ENCODE peak calls at places on chromosome 11, in eight cellular contexts. One of them, this sample, is unnamed.

GRCh38 chr11:85725510-85726258 is 39.7 kb upstream of the CCDC89 start:
- DNase-seq in left ventricle myocardium inferior: no peak
- DNase-seq in aorta: no peak
- DNase-seq in breast epithelium: no peak
- DNase-seq in brain microvascular endothelial cell: peak; percentile 34
- DNase-seq in mesendoderm: peak; percentile 84
- DNase-seq in uterus: no peak
- DNase-seq in upper lobe of right lung: no peak
- DNase-seq in this sample: no peak

GRCh38 chr11:59815754-59816153 is 5.2 kb upstream of the MRPL16 start:
- DNase-seq in mesendoderm: peak; percentile 43
- DNase-seq in brain microvascular endothelial cell: no peak
- DNase-seq in left ventricle myocardium inferior: no peak
- DNase-seq in uterus: no peak
- DNase-seq in breast epithelium: no peak
- DNase-seq in aorta: no peak
- DNase-seq in upper lobe of right lung: no peak
- DNase-seq in this sample: no peak

GRCh38 chr11:112797072-112797471 is 164.1 kb upstream of the NCAM1 start:
- DNase-seq in mesendoderm: peak; percentile 95
- DNase-seq in left ventricle myocardium inferior: no peak
- DNase-seq in upper lobe of right lung: no peak
- DNase-seq in brain microvascular endothelial cell: no peak
- DNase-seq in aorta: no peak
- DNase-seq in breast epithelium: no peak
- DNase-seq in uterus: no peak
- DNase-seq in this sample: no peak

GRCh38 chr11:120532511-120533196 is 21.1 kb downstream of the GRIK4 start:
- DNase-seq in aorta: no peak
- DNase-seq in upper lobe of right lung: no peak
- DNase-seq in uterus: no peak
- DNase-seq in brain microvascular endothelial cell: no peak
- DNase-seq in breast epithelium: no peak
- DNase-seq in left ventricle myocardium inferior: no peak
- DNase-seq in mesendoderm: peak; percentile 57
- DNase-seq in this sample: no peak

GRCh38 chr11:43197357-43197756 is 114.4 kb upstream of the API5 start:
- DNase-seq in upper lobe of right lung: no peak
- DNase-seq in mesendoderm: peak; percentile 4
- DNase-seq in uterus: no peak
- DNase-seq in left ventricle myocardium inferior: no peak
- DNase-seq in aorta: no peak
- DNase-seq in brain microvascular endothelial cell: no peak
- DNase-seq in breast epithelium: no peak
- DNase-seq in this sample: no peak

GRCh38 chr11:110093407-110094297 is 460 bp downstream of the ZC3H12C start:
- DNase-seq in uterus: peak; percentile 61
- DNase-seq in aorta: peak; percentile 77
- DNase-seq in upper lobe of right lung: peak; percentile 82
- DNase-seq in brain microvascular endothelial cell: peak; percentile 45
- DNase-seq in mesendoderm: peak; percentile 60
- DNase-seq in breast epithelium: no peak
- DNase-seq in left ventricle myocardium inferior: peak; percentile 74
- DNase-seq in this sample: peak; percentile 80

GRCh38 chr11:13784848-13785247 is 116.4 kb downstream of the FAR1 start:
- DNase-seq in mesendoderm: no peak
- DNase-seq in uterus: no peak
- DNase-seq in aorta: no peak
- DNase-seq in brain microvascular endothelial cell: no peak
- DNase-seq in left ventricle myocardium inferior: no peak
- DNase-seq in breast epithelium: peak; percentile 74
- DNase-seq in upper lobe of right lung: no peak
- DNase-seq in this sample: no peak

GRCh38 chr11:47348859-47349258 is 3.6 kb downstream of the MYBPC3 start:
- DNase-seq in left ventricle myocardium inferior: no peak
- DNase-seq in uterus: no peak
- DNase-seq in upper lobe of right lung: no peak
- DNase-seq in brain microvascular endothelial cell: peak; percentile 31
- DNase-seq in breast epithelium: no peak
- DNase-seq in aorta: no peak
- DNase-seq in mesendoderm: peak; percentile 31
- DNase-seq in this sample: no peak

GRCh38 chr11:120098503-120099054 is 39.3 kb downstream of the TRIM29 start:
- DNase-seq in mesendoderm: no peak
- DNase-seq in left ventricle myocardium inferior: no peak
- DNase-seq in upper lobe of right lung: peak; percentile 46
- DNase-seq in uterus: no peak
- DNase-seq in breast epithelium: no peak
- DNase-seq in aorta: peak; percentile 33
- DNase-seq in brain microvascular endothelial cell: no peak
- DNase-seq in this sample: no peak

GRCh38 chr11:124499711-124500110 is 43.7 kb downstream of the OR8B12 start:
- DNase-seq in mesendoderm: no peak
- DNase-seq in uterus: no peak
- DNase-seq in brain microvascular endothelial cell: no peak
- DNase-seq in aorta: no peak
- DNase-seq in upper lobe of right lung: no peak
- DNase-seq in left ventricle myocardium inferior: no peak
- DNase-seq in breast epithelium: no peak
- DNase-seq in this sample: no peak

GRCh38 chr11:102957953-102958352 is 2.4 kb upstream of the MMP13 start:
- DNase-seq in brain microvascular endothelial cell: no peak
- DNase-seq in upper lobe of right lung: no peak
- DNase-seq in left ventricle myocardium inferior: no peak
- DNase-seq in mesendoderm: no peak
- DNase-seq in breast epithelium: no peak
- DNase-seq in uterus: no peak
- DNase-seq in aorta: no peak
- DNase-seq in this sample: no peak

GRCh38 chr11:33457948-33458347 is 200.8 kb downstream of the HIPK3 start:
- DNase-seq in uterus: no peak
- DNase-seq in mesendoderm: no peak
- DNase-seq in aorta: no peak
- DNase-seq in left ventricle myocardium inferior: no peak
- DNase-seq in breast epithelium: no peak
- DNase-seq in upper lobe of right lung: no peak
- DNase-seq in brain microvascular endothelial cell: no peak
- DNase-seq in this sample: no peak

GRCh38 chr11:33461319-33461718 is 204.1 kb downstream of the HIPK3 start:
- DNase-seq in aorta: no peak
- DNase-seq in uterus: no peak
- DNase-seq in mesendoderm: peak; percentile 35
- DNase-seq in left ventricle myocardium inferior: no peak
- DNase-seq in upper lobe of right lung: no peak
- DNase-seq in brain microvascular endothelial cell: no peak
- DNase-seq in breast epithelium: no peak
- DNase-seq in this sample: no peak

GRCh38 chr11:33461726-33462125 is 204.5 kb downstream of the HIPK3 start:
- DNase-seq in breast epithelium: no peak
- DNase-seq in mesendoderm: no peak
- DNase-seq in uterus: no peak
- DNase-seq in brain microvascular endothelial cell: no peak
- DNase-seq in aorta: no peak
- DNase-seq in left ventricle myocardium inferior: no peak
- DNase-seq in upper lobe of right lung: no peak
- DNase-seq in this sample: no peak

DNA sequence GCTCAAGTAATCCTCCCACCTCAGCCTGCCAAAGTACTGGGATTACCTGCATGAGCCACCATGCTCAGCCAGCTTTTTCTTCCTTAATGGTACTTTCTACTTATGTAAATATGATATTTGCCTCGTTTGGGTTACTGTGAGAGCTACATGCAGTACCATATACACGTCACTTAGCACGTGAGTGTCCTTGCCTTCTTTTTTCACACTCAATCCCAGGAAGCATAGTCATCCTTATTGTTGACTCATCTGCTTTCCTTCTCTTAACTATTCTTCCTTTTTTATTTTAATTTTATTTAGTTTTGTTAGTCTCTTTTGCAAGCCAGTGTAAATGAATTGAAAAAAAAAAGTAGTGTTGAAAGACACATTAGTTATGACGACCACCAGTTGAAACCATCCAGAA is 205.9 kb downstream of the HIPK3 start:
- DNase-seq in aorta: no peak
- DNase-seq in brain microvascular endothelial cell: peak; percentile 59
- DNase-seq in uterus: no peak
- DNase-seq in mesendoderm: no peak
- DNase-seq in breast epithelium: no peak
- DNase-seq in left ventricle myocardium inferior: no peak
- DNase-seq in upper lobe of right lung: no peak
- DNase-seq in this sample: no peak
- H3K27ac ChIP-seq in aorta: no peak overlapping the region
- H3K27ac ChIP-seq in brain microvascular endothelial cell: peak overlapping the region; percentile 29
- H3K27ac ChIP-seq in uterus: no peak overlapping the region
- H3K27ac ChIP-seq in mesendoderm: no peak overlapping the region
- H3K27ac ChIP-seq in breast epithelium: no peak overlapping the region
- H3K27ac ChIP-seq in left ventricle myocardium inferior: no peak overlapping the region
- H3K27ac ChIP-seq in upper lobe of right lung: no peak overlapping the region
- H3K27ac ChIP-seq in this sample: no peak overlapping the region

GRCh38 chr11:64653388-64653973 is 62.5 kb downstream of the SLC22A12 start:
- DNase-seq in aorta: no peak
- DNase-seq in uterus: no peak
- DNase-seq in left ventricle myocardium inferior: no peak
- DNase-seq in upper lobe of right lung: no peak
- DNase-seq in breast epithelium: no peak
- DNase-seq in mesendoderm: no peak
- DNase-seq in brain microvascular endothelial cell: no peak
- DNase-seq in this sample: no peak
- H3K27ac ChIP-seq in aorta: no peak overlapping the region
- H3K27ac ChIP-seq in uterus: no peak overlapping the region
- H3K27ac ChIP-seq in left ventricle myocardium inferior: no peak overlapping the region
- H3K27ac ChIP-seq in upper lobe of right lung: no peak overlapping the region
- H3K27ac ChIP-seq in breast epithelium: no peak overlapping the region
- H3K27ac ChIP-seq in mesendoderm: no peak overlapping the region
- H3K27ac ChIP-seq in brain microvascular endothelial cell: no peak overlapping the region
- H3K27ac ChIP-seq in this sample: no peak overlapping the region

GRCh38 chr11:130888790-130889189 is 27.5 kb downstream of the SNX19 start:
- DNase-seq in breast epithelium: no peak
- DNase-seq in brain microvascular endothelial cell: no peak
- DNase-seq in upper lobe of right lung: no peak
- DNase-seq in uterus: no peak
- DNase-seq in mesendoderm: no peak
- DNase-seq in aorta: no peak
- DNase-seq in left ventricle myocardium inferior: no peak
- DNase-seq in this sample: no peak

GRCh38 chr11:130886704-130887103 is 29.6 kb downstream of the SNX19 start:
- DNase-seq in mesendoderm: no peak
- DNase-seq in uterus: no peak
- DNase-seq in breast epithelium: no peak
- DNase-seq in brain microvascular endothelial cell: no peak
- DNase-seq in aorta: no peak
- DNase-seq in left ventricle myocardium inferior: no peak
- DNase-seq in upper lobe of right lung: no peak
- DNase-seq in this sample: no peak

GRCh38 chr11:130891326-130891725 is 25.0 kb downstream of the SNX19 start:
- DNase-seq in breast epithelium: no peak
- DNase-seq in brain microvascular endothelial cell: no peak
- DNase-seq in uterus: no peak
- DNase-seq in upper lobe of right lung: no peak
- DNase-seq in aorta: no peak
- DNase-seq in mesendoderm: no peak
- DNase-seq in left ventricle myocardium inferior: no peak
- DNase-seq in this sample: no peak

GRCh38 chr11:130892847-130893246 is 23.4 kb downstream of the SNX19 start:
- DNase-seq in uterus: no peak
- DNase-seq in breast epithelium: no peak
- DNase-seq in mesendoderm: peak; percentile 66
- DNase-seq in brain microvascular endothelial cell: no peak
- DNase-seq in left ventricle myocardium inferior: no peak
- DNase-seq in aorta: no peak
- DNase-seq in upper lobe of right lung: no peak
- DNase-seq in this sample: no peak

GRCh38 chr11:130890039-130890745 is 26.1 kb downstream of the SNX19 start:
- DNase-seq in uterus: no peak
- DNase-seq in left ventricle myocardium inferior: no peak
- DNase-seq in upper lobe of right lung: no peak
- DNase-seq in breast epithelium: no peak
- DNase-seq in mesendoderm: no peak
- DNase-seq in aorta: no peak
- DNase-seq in brain microvascular endothelial cell: no peak
- DNase-seq in this sample: no peak
- H3K27ac ChIP-seq in uterus: no peak overlapping the region
- H3K27ac ChIP-seq in left ventricle myocardium inferior: no peak overlapping the region
- H3K27ac ChIP-seq in upper lobe of right lung: no peak overlapping the region
- H3K27ac ChIP-seq in breast epithelium: no peak overlapping the region
- H3K27ac ChIP-seq in mesendoderm: no peak overlapping the region
- H3K27ac ChIP-seq in aorta: no peak overlapping the region
- H3K27ac ChIP-seq in brain microvascular endothelial cell: no peak overlapping the region
- H3K27ac ChIP-seq in this sample: no peak overlapping the region

DNA sequence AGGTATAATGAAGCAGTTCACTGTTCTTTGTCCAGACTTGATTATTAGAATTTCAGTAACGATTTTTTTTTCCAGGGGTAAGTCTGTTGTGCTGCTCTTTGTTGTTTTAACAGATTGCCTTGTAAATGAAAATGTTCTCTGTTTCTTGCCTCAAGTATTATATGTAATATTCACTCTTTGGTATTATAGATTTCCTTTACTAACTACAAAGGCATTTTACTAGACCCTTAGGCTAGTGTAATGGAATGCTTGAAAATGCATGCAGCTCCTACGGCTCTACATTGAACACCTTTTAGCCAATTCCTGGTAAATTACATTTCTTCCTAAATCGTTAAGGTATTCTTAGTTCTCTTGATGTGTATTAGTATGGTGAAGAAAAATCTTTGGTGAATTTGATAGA is 113.3 kb downstream of the DBX1 start:
- DNase-seq in left ventricle myocardium inferior: no peak
- DNase-seq in breast epithelium: no peak
- DNase-seq in aorta: no peak
- DNase-seq in uterus: no peak
- DNase-seq in brain microvascular endothelial cell: no peak
- DNase-seq in upper lobe of right lung: no peak
- DNase-seq in mesendoderm: no peak
- DNase-seq in this sample: no peak
- H3K27ac ChIP-seq in left ventricle myocardium inferior: peak overlapping the region; percentile 90
- H3K27ac ChIP-seq in breast epithelium: peak overlapping the region; percentile 29
- H3K27ac ChIP-seq in aorta: no peak overlapping the region
- H3K27ac ChIP-seq in uterus: no peak overlapping the region
- H3K27ac ChIP-seq in brain microvascular endothelial cell: no peak overlapping the region
- H3K27ac ChIP-seq in upper lobe of right lung: no peak overlapping the region
- H3K27ac ChIP-seq in mesendoderm: no peak overlapping the region
- H3K27ac ChIP-seq in this sample: no peak overlapping the region

GRCh38 chr11:73995247-73995646 is 12.6 kb upstream of the UCP2 start:
- DNase-seq in breast epithelium: no peak
- DNase-seq in brain microvascular endothelial cell: no peak
- DNase-seq in upper lobe of right lung: no peak
- DNase-seq in mesendoderm: peak; percentile 24
- DNase-seq in left ventricle myocardium inferior: no peak
- DNase-seq in uterus: no peak
- DNase-seq in aorta: no peak
- DNase-seq in this sample: no peak
- H3K27ac ChIP-seq in breast epithelium: no peak overlapping the region
- H3K27ac ChIP-seq in brain microvascular endothelial cell: no peak overlapping the region
- H3K27ac ChIP-seq in upper lobe of right lung: peak overlapping the region; percentile 67
- H3K27ac ChIP-seq in mesendoderm: no peak overlapping the region
- H3K27ac ChIP-seq in left ventricle myocardium inferior: no peak overlapping the region
- H3K27ac ChIP-seq in uterus: no peak overlapping the region
- H3K27ac ChIP-seq in aorta: no peak overlapping the region
- H3K27ac ChIP-seq in this sample: no peak overlapping the region

GRCh38 chr11:45147017-45147728 is 734 bp downstream of the PRDM11 start:
- DNase-seq in left ventricle myocardium inferior: peak; percentile 96
- DNase-seq in brain microvascular endothelial cell: peak; percentile 88
- DNase-seq in uterus: peak; percentile 96
- DNase-seq in mesendoderm: peak; percentile 98
- DNase-seq in breast epithelium: peak; percentile 94
- DNase-seq in upper lobe of right lung: peak; percentile 98
- DNase-seq in aorta: peak; percentile 96
- DNase-seq in this sample: peak; percentile 95
- H3K27ac ChIP-seq in left ventricle myocardium inferior: peak overlapping the region; percentile 99
- H3K27ac ChIP-seq in brain microvascular endothelial cell: peak overlapping the region; percentile 51
- H3K27ac ChIP-seq in uterus: peak overlapping the region; percentile 99
- H3K27ac ChIP-seq in mesendoderm: peak overlapping the region; percentile 60
- H3K27ac ChIP-seq in breast epithelium: peak overlapping the region; percentile 98
- H3K27ac ChIP-seq in upper lobe of right lung: peak overlapping the region; percentile 99
- H3K27ac ChIP-seq in aorta: peak overlapping the region; percentile 64
- H3K27ac ChIP-seq in this sample: peak overlapping the region; percentile 100

This sample was measured in coronary artery.